ENCODE peak calls at places on chromosome 12, in four cellular contexts. Y, S, C and T are unnamed samples.
A peak's percentile ranks its signal among the peaks of the same experiment; 100 is the strongest.

GRCh38 chr12:11825278-11825677 is 175.8 kb downstream of the ETV6 start:
- DNase-seq in C (no peak), Y (no peak), S (no peak), T (no peak)

GRCh38 chr12:120873231-120873630 is 30.9 kb downstream of the SPPL3 start:
- DNase-seq in Y (no peak), S (no peak), C (no peak), T (no peak)

GRCh38 chr12:82082476-82082875 is 275.7 kb downstream of the CCDC59 start:
- DNase-seq in Y (no peak), S (no peak), C (no peak), T (no peak)

GRCh38 chr12:116164976-116165425 is 112.5 kb downstream of the MED13L start:
- DNase-seq in S (no peak), C (no peak), Y (no peak), T (no peak)

GRCh38 chr12:45655186-45655585 is 74.3 kb upstream of the ARID2 start:
- DNase-seq in C (no peak), Y (peak; percentile 16), S (peak; percentile 15), T (no peak)

GRCh38 chr12:54641089-54641488 is 6.4 kb upstream of the LACRT start:
- DNase-seq in Y (no peak), C (no peak), S (no peak), T (no peak)

GRCh38 chr12:26939192-26939832 is 1.0 kb downstream of the FGFR1OP2 start:
- DNase-seq in S (no peak), Y (no peak), C (no peak), T (peak; percentile 34)

GRCh38 chr12:110349521-110350151 is 53.9 kb downstream of the ANAPC7 start:
- DNase-seq in S (no peak), Y (no peak), C (no peak), T (no peak)

GRCh38 chr12:120249875-120250795 is 15.4 kb downstream of the PXN start:
- DNase-seq in S (no peak), Y (no peak), C (no peak), T (no peak)

GRCh38 chr12:91091916-91092715 is 19.2 kb downstream of the LUM start:
- DNase-seq in Y (no peak), S (no peak), C (no peak), T (no peak)

GRCh38 chr12:91098942-91099341 is 12.4 kb downstream of the LUM start:
- DNase-seq in S (no peak), Y (no peak), C (no peak), T (no peak)

GRCh38 chr12:91099373-91099772 is 11.9 kb downstream of the LUM start:
- DNase-seq in C (no peak), Y (no peak), S (no peak), T (no peak)

GRCh38 chr12:91094957-91095356 is 16.3 kb downstream of the LUM start:
- DNase-seq in Y (no peak), S (no peak), C (no peak), T (no peak)

DNA sequence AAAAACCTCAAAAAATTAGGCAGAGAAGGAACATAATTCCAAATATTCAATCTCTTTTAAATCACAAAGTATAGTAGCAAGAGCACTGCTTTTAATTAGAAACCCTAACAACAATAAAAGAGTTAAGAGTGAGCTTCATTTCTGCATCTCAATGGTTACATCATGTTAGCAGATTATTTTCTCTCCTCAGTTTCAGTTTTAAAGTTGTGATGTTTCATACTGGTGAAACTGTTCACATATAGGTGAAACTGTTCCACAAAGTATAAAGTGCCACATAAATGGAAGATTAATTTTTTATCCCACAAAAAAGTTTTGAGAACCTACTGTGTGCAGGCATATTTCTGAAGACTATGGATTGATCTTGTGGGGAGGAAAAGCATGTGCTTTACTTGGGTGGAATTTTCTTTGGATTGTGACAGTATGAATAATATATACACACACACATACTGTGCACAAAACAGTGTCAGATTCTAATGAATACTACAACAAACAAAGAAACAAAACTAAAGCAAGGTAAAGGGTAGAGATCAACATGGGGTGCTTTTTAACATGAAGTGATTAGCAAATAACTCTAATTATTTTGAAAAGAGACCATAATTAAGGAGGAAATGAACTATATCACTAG is 17.1 kb downstream of the LUM start:
- DNase-seq in S (no peak), Y (no peak), C (no peak), T (no peak)
- H2AFZ ChIP-seq in S (no peak overlapping the region), Y (peak overlapping the region; percentile 26), C (no peak overlapping the region), T (no peak overlapping the region)

GRCh38 chr12:57352166-57352565 is 78.7 kb downstream of the R3HDM2 start:
- DNase-seq in S (no peak), Y (no peak), C (no peak), T (no peak)
- TF ChIP-seq TCF12 in S (no peak), Y (no peak), C (no peak), T (no peak)

DNA sequence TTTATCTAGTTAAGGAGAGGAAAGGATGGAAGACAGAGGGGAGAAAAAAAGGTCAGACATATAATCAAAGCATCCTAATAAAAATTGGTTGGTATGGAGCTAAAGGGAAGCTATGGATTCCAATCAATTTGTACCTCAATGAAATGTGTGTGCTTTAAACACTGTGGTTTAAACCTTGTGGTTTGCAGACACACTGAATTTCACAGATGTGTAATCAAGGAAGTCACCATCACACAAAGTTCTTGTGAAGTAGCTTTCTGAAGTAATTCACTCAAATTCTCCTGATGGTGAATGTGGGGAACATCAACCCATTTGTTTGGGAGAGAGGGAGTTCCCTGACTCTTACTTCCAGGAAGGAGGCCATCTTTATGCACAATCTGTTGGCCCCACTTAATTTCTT is 243.3 kb upstream of the KRR1 start:
- DNase-seq in Y (no peak), S (no peak), C (no peak), T (no peak)
- H2AFZ ChIP-seq in Y (no peak overlapping the region), S (peak overlapping the region; percentile 33), C (peak overlapping the region; percentile 36), T (no peak overlapping the region)

GRCh38 chr12:13170892-13171490 is 25.5 kb upstream of the EMP1 start:
- DNase-seq in S (no peak), C (no peak), Y (no peak), T (no peak)

GRCh38 chr12:13173012-13173441 is 23.5 kb upstream of the EMP1 start:
- DNase-seq in Y (no peak), C (no peak), S (no peak), T (no peak)

GRCh38 chr12:13173537-13173936 is 23.0 kb upstream of the EMP1 start:
- DNase-seq in C (no peak), Y (no peak), S (no peak), T (peak; percentile 80)

GRCh38 chr12:13169255-13169654 is 27.3 kb upstream of the EMP1 start:
- DNase-seq in Y (no peak), C (no peak), S (no peak), T (no peak)

GRCh38 chr12:13171921-13172859 is 24.3 kb upstream of the EMP1 start:
- DNase-seq in C (no peak), S (no peak), Y (no peak), T (no peak)
- TF ChIP-seq TCF12 in C (no peak), S (no peak), Y (no peak), T (no peak)

GRCh38 chr12:15956413-15957185 is 45.5 kb downstream of the DERA start:
- DNase-seq in S (no peak), Y (no peak), C (no peak), T (no peak)
- H2AFZ ChIP-seq in S (no peak overlapping the region), Y (no peak overlapping the region), C (no peak overlapping the region), T (no peak overlapping the region)

GRCh38 chr12:96078281-96078761 is 42.9 kb upstream of the LTA4H start:
- DNase-seq in C (no peak), Y (no peak), S (no peak), T (no peak)
- TF ChIP-seq TCF12 in C (no peak), Y (no peak), S (no peak), T (no peak)

GRCh38 chr12:94874086-94874985 is 129.2 kb downstream of the NDUFA12 start:
- DNase-seq in C (no peak), Y (peak; percentile 28), S (no peak), T (no peak)
- H2AFZ ChIP-seq in C (peak overlapping the region; percentile 27), Y (no peak overlapping the region), S (no peak overlapping the region), T (peak overlapping the region; percentile 74)

DNA sequence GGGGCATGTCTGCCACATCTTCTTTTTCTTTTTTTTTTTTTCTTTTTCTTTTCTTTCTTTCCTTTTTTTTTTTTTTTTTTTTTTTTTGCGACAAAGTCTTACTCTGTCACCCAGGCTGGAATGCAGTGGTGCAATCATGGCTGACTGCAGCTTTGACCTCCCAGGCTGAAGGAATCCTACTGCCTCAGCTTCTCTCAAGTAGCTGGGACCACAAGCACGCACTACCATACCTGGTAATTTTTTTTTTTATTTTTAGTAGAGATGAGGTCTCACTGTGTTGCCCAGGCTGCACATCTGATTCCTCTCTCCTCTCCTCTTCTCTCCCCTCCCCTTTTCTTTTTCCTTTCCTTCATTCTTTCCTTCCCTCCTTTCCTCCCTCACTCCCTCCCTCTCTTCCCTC is 18.5 kb downstream of the SLC15A5 start:
- DNase-seq in S (no peak), C (no peak), Y (no peak), T (no peak)
- TF ChIP-seq TCF12 in S (no peak), C (no peak), Y (no peak), T (no peak)

GRCh38 chr12:32107376-32108267 is 975 bp downstream of the BICD1 start:
- DNase-seq in Y (peak; percentile 31), S (peak; percentile 11), C (no peak), T (no peak)
- H2AFZ ChIP-seq in Y (peak overlapping the region; percentile 85), S (peak overlapping the region; percentile 37), C (no peak overlapping the region), T (peak overlapping the region; percentile 63)

DNA sequence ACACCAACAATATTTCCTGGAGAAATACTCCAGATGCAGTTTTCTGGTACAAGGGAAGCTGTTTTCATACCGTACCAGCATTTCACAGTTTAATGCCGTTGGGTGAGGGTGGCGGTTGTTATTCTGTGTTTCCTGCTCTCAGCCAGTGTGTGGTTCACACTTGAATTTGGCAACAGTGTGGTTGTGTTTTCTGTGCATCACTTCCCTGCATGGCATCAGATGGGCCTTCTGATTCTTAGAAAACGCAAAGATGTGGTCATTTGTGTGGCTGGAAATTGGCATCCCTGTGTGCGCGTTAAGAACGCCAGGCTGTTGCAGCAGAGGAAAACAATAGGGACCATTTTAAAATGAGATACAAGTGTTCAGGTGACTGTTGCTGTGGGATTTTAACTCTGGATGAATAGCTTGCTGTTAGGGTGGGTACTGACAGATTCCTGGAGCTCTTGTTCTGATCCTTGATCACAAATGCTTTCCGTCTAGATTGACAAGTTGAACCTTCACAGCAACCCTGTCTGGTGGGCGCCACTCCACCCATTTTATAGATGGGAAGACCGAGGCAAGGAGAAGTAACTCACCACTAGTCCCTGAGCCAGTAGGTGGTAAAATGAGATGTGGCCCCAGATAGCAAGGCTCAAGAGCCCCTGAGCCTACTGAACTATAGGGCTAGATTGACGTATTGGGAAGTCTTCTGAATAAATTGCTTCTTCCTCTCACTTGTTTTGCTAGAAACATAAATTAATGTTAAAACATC is 231.2 kb downstream of the CHST11 start:
- DNase-seq in S (no peak), Y (no peak), C (no peak), T (no peak)
- TF ChIP-seq TCF12 in S (no peak), Y (no peak), C (no peak), T (no peak)